ENCODE peak calls at places on chromosomes 1 and 21, in eight cellular contexts. G is stomach, A is H1, E is prostate gland, Q is GM23338, I is sigmoid colon, R is transverse colon, W is esophagus muscularis mucosa. N is an unnamed sample. For H3K4me1, the result is how much of the 10 kb centered on the place peaks cover.

GRCh38 chr1:228937851-228938247 is 202.6 kb downstream of the RHOU start:
- DNase-seq in G (no peak), R (no peak), W (no peak), Q (peak), E (no peak), I (peak), A (no peak), N (no peak)

GRCh38 chr1:164868990-164869389 is 310.0 kb downstream of the PBX1 start:
- DNase-seq in E (peak), A (no peak), G (no peak), I (no peak), W (no peak), R (no peak), Q (no peak), N (no peak)

GRCh38 chr1:208499601-208500000 is 255.4 kb upstream of the PLXNA2 start:
- DNase-seq in R (no peak), W (no peak), E (no peak), Q (no peak), G (no peak), I (no peak), A (no peak), N (no peak)

GRCh38 chr1:228850141-228851100 is 115.1 kb downstream of the RHOU start:
- DNase-seq in G (no peak), E (no peak), Q (no peak), I (peak), W (no peak), R (no peak), A (peak), N (peak)

GRCh38 chr21:20570824-20571232 is 427.4 kb upstream of the NCAM2 start:
- DNase-seq in I (no peak), A (peak), E (no peak), W (no peak), R (no peak), G (no peak), Q (peak), N (no peak)

GRCh38 chr1:69982992-69983391 is 222.4 kb downstream of the LRRC40 start:
- DNase-seq in E (no peak), W (no peak), G (no peak), I (no peak), R (no peak), A (no peak), Q (no peak), N (no peak)

GRCh38 chr1:214588963-214589597 is 13.9 kb upstream of the CENPF start:
- DNase-seq in W (no peak), G (no peak), I (no peak), A (no peak), E (no peak), R (no peak), Q (no peak), N (no peak)

GRCh38 chr1:157040802-157041201 is 4.7 kb downstream of the ARHGEF11 start:
- DNase-seq in R (no peak), Q (no peak), I (no peak), W (no peak), A (no peak), E (no peak), G (no peak), N (no peak)

GRCh38 chr1:31577515-31578191 is 1.3 kb downstream of the TINAGL1 start:
- DNase-seq in Q (peak), A (peak), W (no peak), I (peak), G (no peak), E (no peak), R (no peak), N (no peak)

GRCh38 chr1:224513383-224513782 is 78.8 kb upstream of the WDR26 start:
- DNase-seq in E (no peak), G (no peak), R (no peak), A (no peak), Q (peak), I (no peak), W (no peak), N (no peak)

GRCh38 chr21:38438476-38438893 is 59.8 kb downstream of the ERG start:
- DNase-seq in W (no peak), G (no peak), A (no peak), I (no peak), E (no peak), Q (no peak), R (no peak), N (no peak)

GRCh38 chr1:207579436-207579799 is 65.5 kb upstream of the CR1L start:
- DNase-seq in W (no peak), Q (peak), G (peak), I (no peak), R (peak), E (peak), A (peak), N (no peak)

GRCh38 chr1:6794164-6794563 is 8.9 kb downstream of the CAMTA1 start:
- DNase-seq in E (no peak), R (no peak), Q (peak), I (no peak), G (no peak), W (no peak), A (no peak), N (no peak)

GRCh38 chr1:6082430-6082971 is 36.8 kb downstream of the KCNAB2 start:
- DNase-seq in A (no peak), W (no peak), R (no peak), I (no peak), Q (peak), E (no peak), G (no peak), N (no peak)

GRCh38 chr1:159906960-159907359 is 7.0 kb upstream of the CFAP45 start:
- DNase-seq in W (no peak), A (no peak), I (no peak), G (no peak), R (no peak), Q (no peak), E (no peak), N (no peak)

GRCh38 chr21:43206231-43207042 is 37.6 kb downstream of the CRYAA start:
- DNase-seq in I (peak), A (no peak), W (no peak), E (peak), G (no peak), Q (no peak), R (no peak), N (no peak)

GRCh38 chr1:27137022-27137542 is 17.8 kb downstream of the SLC9A1 start:
- DNase-seq in Q (peak), W (no peak), G (peak), I (peak), A (no peak), E (no peak), R (peak), N (no peak)

GRCh38 chr1:95467036-95467435 is 233.0 kb downstream of the RWDD3 start:
- DNase-seq in R (no peak), W (no peak), Q (peak), E (no peak), G (no peak), A (no peak), I (no peak), N (no peak)

GRCh38 chr1:234960722-234961467 is 167.7 kb downstream of the TOMM20 start:
- DNase-seq in W (no peak), E (peak), R (peak), A (no peak), I (peak), Q (no peak), G (peak), N (peak)

GRCh38 chr1:220991959-220992704 is 112.9 kb downstream of the HLX start:
- DNase-seq in W (no peak), Q (no peak), E (no peak), I (no peak), R (no peak), A (no peak), G (no peak), N (no peak)

GRCh38 chr21:36325373-36326010 is 5.5 kb downstream of the MORC3 start:
- DNase-seq in I (no peak), R (no peak), W (no peak), Q (no peak), A (no peak), G (no peak), E (no peak), N (no peak)

GRCh38 chr1:37606481-37607263 is 10.9 kb upstream of the GNL2 start:
- DNase-seq in R (no peak), W (no peak), G (no peak), Q (no peak), A (no peak), I (no peak), E (no peak), N (no peak)

GRCh38 chr1:227532019-227532619 is 31.2 kb upstream of the ZNF678 start:
- DNase-seq in Q (no peak), I (no peak), W (no peak), E (no peak), G (no peak), A (no peak), R (no peak), N (no peak)

GRCh38 chr1:43294761-43295160 is 6.0 kb upstream of the TIE1 start:
- DNase-seq in W (no peak), Q (no peak), R (no peak), G (no peak), I (no peak), A (no peak), E (no peak), N (no peak)

GRCh38 chr1:40862008-40862863 is at the start of gene CITED4:
- DNase-seq in Q (peak), R (peak), E (peak), I (peak), W (peak), A (peak), G (peak), N (peak)

GRCh38 chr1:213686983-213687382 is 300.8 kb upstream of the PROX1 start:
- DNase-seq in W (no peak), I (no peak), A (no peak), E (no peak), Q (no peak), G (no peak), R (no peak), N (no peak)

GRCh38 chr1:229388876-229389580 is 44.9 kb downstream of the ACTA1 start:
- DNase-seq in I (no peak), A (no peak), Q (no peak), R (no peak), W (no peak), E (no peak), G (no peak), N (no peak)

GRCh38 chr1:21834094-21834493 is 22.0 kb downstream of the LDLRAD2 start:
- DNase-seq in Q (no peak), G (no peak), W (no peak), A (no peak), I (no peak), E (no peak), R (no peak), N (no peak)
- H3K4me1 ChIP-seq in Q (under half), G (under half), W (under half), A (under half), I (under half), E (under half), R (under half), N (under half)

GRCh38 chr1:204451352-204452124 is 39.9 kb upstream of the PPP1R15B start:
- DNase-seq in E (no peak), A (no peak), W (no peak), G (peak), R (no peak), I (no peak), Q (no peak), N (no peak)
- H3K27ac ChIP-seq in E (peak), A (no peak), W (peak), G (peak), R (peak), I (peak), Q (no peak), N (peak)

GRCh38 chr21:32524010-32524719 is 61.2 kb downstream of the TCP10L start:
- DNase-seq in G (no peak), E (no peak), R (no peak), W (no peak), A (no peak), I (peak), Q (no peak), N (no peak)
- TF ChIP-seq POLR2AphosphoS5 in G (no peak), E (no peak), R (no peak), W (peak), A (no peak), I (no peak), Q (no peak), N (no peak)

GRCh38 chr1:10117865-10118264 is 85.1 kb downstream of the UBE4B start:
- DNase-seq in G (no peak), W (no peak), E (no peak), I (no peak), R (no peak), Q (no peak), A (no peak), N (no peak)

GRCh38 chr1:10109372-10109771 is 76.6 kb downstream of the UBE4B start:
- DNase-seq in I (no peak), G (no peak), W (no peak), A (no peak), Q (no peak), R (no peak), E (peak), N (no peak)

GRCh38 chr1:10117132-10117531 is 84.4 kb downstream of the UBE4B start:
- DNase-seq in R (no peak), W (no peak), G (no peak), I (no peak), Q (no peak), A (no peak), E (peak), N (no peak)

GRCh38 chr1:10114746-10115145 is 82.0 kb downstream of the UBE4B start:
- DNase-seq in A (no peak), W (no peak), I (no peak), Q (no peak), R (no peak), E (no peak), G (no peak), N (no peak)

DNA sequence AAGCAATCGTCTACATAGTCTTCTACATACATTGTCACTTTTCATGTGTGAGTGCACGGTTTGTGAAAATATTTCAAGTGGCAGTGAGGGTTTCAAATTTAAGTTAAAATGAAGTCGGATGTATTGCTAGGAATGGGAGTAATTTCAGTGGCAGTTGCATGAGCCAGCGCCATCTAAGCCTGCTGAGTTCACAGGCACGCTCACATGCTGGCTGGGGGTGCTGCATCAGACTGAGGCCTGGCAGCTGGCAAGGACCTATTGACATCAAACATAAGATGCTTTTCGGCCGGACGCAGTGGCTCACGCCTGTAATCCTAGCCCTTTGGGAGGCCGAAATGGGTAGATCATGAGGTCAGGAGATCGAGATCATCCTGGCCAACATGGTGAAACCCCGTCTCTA is 80.7 kb downstream of the UBE4B start:
- DNase-seq in Q (no peak), R (no peak), G (no peak), A (no peak), I (no peak), E (no peak), W (no peak), N (no peak)
- H3K4me1 ChIP-seq in Q (under half), R (under half), G (under half), A (under half), I (under half), E (under half), W (under half), N (under half)